ENCODE peak calls at places on chromosome 13, in four cellular contexts. O, M, S and R are unnamed samples.

GRCh38 chr13:33340631-33341030 is 55.1 kb upstream of the STARD13 start:
- DNase-seq in O (no peak), M (peak; percentile 77), S (no peak), R (no peak)

GRCh38 chr13:40578055-40578454 is 88.4 kb downstream of the FOXO1 start:
- DNase-seq in O (no peak), M (no peak), S (no peak), R (no peak)

GRCh38 chr13:98182589-98182988 is 5.5 kb upstream of the RNF113B start:
- DNase-seq in O (no peak), M (no peak), S (no peak), R (no peak)

GRCh38 chr13:113360446-113360845 is 3.5 kb downstream of the GRTP1 start:
- DNase-seq in O (no peak), M (no peak), S (no peak), R (no peak)

GRCh38 chr13:66501187-66501586 is 728.9 kb downstream of the PCDH9 start:
- DNase-seq in O (no peak), M (no peak), S (no peak), R (no peak)

GRCh38 chr13:57633950-57634828 is 2.6 kb downstream of the PCDH17 start:
- DNase-seq in O (no peak), M (no peak), S (no peak), R (no peak)

GRCh38 chr13:27334774-27335490 is 64.3 kb downstream of the RASL11A start:
- DNase-seq in O (no peak), M (no peak), S (no peak), R (no peak)

GRCh38 chr13:113091891-113092775 is 13.5 kb upstream of the F7 start:
- DNase-seq in O (no peak), M (no peak), S (no peak), R (no peak)

GRCh38 chr13:112605531-112605990 is 17.6 kb upstream of the TUBGCP3 start:
- DNase-seq in O (no peak), M (no peak), S (no peak), R (no peak)

GRCh38 chr13:47639716-47640447 is 361.2 kb downstream of the SUCLA2 start:
- DNase-seq in O (no peak), M (no peak), S (no peak), R (no peak)

GRCh38 chr13:92354583-92354982 is 872.0 kb upstream of the GPC6 start:
- DNase-seq in O (no peak), M (no peak), S (no peak), R (no peak)

DNA sequence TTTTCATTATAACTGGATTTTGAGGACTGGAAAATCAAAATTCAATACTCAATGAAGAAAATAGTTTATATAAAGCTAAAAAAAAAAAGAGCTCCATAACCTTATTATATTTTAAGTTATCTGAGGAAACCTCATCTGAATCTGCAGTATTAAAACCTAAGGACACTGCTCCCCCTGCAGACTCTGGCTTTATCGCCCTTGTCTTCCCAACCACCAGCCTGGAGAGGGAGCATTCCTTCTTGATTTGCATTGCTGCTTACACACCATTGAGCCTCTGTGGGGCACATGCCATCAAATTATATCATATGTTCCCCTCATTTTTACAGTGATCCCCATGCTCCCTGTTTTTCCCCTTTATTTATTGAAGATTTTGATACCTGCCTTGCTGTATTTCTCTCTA is 871.4 kb upstream of the GPC6 start:
- DNase-seq in O (no peak), M (no peak), S (peak; percentile 59), R (no peak)
- TF ChIP-seq SPI1 in O (no peak), M (no peak), S (no peak), R (no peak)

GRCh38 chr13:31614704-31615103 is 124.6 kb upstream of the RXFP2 start:
- DNase-seq in O (no peak), M (no peak), S (no peak), R (no peak)

GRCh38 chr13:31611214-31611613 is 128.1 kb upstream of the RXFP2 start:
- DNase-seq in O (no peak), M (no peak), S (no peak), R (no peak)

GRCh38 chr13:31610270-31610998 is 128.9 kb upstream of the RXFP2 start:
- DNase-seq in O (no peak), M (no peak), S (no peak), R (no peak)

GRCh38 chr13:31614073-31614472 is 125.3 kb upstream of the RXFP2 start:
- DNase-seq in O (no peak), M (no peak), S (no peak), R (no peak)
- TF ChIP-seq SPI1 in O (no peak), M (no peak), S (no peak), R (no peak)

GRCh38 chr13:73422973-73423372 is 364.2 kb downstream of the KLF5 start:
- DNase-seq in O (no peak), M (no peak), S (no peak), R (no peak)

GRCh38 chr13:73429691-73430090 is 370.9 kb downstream of the KLF5 start:
- DNase-seq in O (no peak), M (no peak), S (no peak), R (no peak)

GRCh38 chr13:73433893-73434292 is 375.1 kb downstream of the KLF5 start:
- DNase-seq in O (no peak), M (no peak), S (no peak), R (no peak)

GRCh38 chr13:73428706-73429105 is 369.9 kb downstream of the KLF5 start:
- DNase-seq in O (no peak), M (no peak), S (no peak), R (no peak)

GRCh38 chr13:73428137-73428536 is 369.3 kb downstream of the KLF5 start:
- DNase-seq in O (no peak), M (no peak), S (no peak), R (no peak)
- TF ChIP-seq SPI1 in O (no peak), M (no peak), S (no peak), R (no peak)

GRCh38 chr13:74219571-74219970 is 85.4 kb upstream of the KLF12 start:
- DNase-seq in O (no peak), M (no peak), S (no peak), R (no peak)

GRCh38 chr13:74218291-74218690 is 84.1 kb upstream of the KLF12 start:
- DNase-seq in O (no peak), M (no peak), S (no peak), R (no peak)

GRCh38 chr13:74214321-74214720 is 80.1 kb upstream of the KLF12 start:
- DNase-seq in O (no peak), M (no peak), S (no peak), R (no peak)

GRCh38 chr13:74215420-74215819 is 81.2 kb upstream of the KLF12 start:
- DNase-seq in O (no peak), M (no peak), S (no peak), R (no peak)

GRCh38 chr13:74217816-74218215 is 83.6 kb upstream of the KLF12 start:
- DNase-seq in O (no peak), M (no peak), S (no peak), R (no peak)
- TF ChIP-seq SPI1 in O (no peak), M (no peak), S (no peak), R (no peak)

GRCh38 chr13:23608704-23609413 is 38.6 kb downstream of the TNFRSF19 start:
- DNase-seq in O (no peak), M (no peak), S (no peak), R (no peak)
- TF ChIP-seq SPI1 in O (no peak), M (no peak), S (no peak), R (no peak)

DNA sequence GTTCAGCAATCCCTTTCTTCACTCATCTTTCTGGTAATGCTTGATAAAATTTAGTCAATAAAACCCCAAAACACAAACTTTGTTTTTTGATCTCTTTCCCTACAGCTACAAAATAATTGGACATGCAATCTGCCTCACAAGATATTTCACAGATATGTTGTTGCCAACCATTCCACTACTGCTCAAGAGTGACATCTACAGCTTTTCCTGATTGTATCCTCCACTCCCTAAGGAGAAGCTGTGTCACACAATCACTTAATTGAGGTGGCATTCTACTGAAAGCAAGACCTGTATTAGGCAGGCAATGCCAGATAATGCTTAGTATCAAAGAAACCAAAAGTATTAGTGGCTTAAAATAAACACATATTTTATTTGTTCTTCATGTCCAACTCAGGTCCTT is 1646.2 kb upstream of the SPRY2 start:
- DNase-seq in O (no peak), M (no peak), S (no peak), R (no peak)
- TF ChIP-seq SPI1 in O (no peak), M (no peak), S (no peak), R (no peak)